ENCODE peak calls at places on chromosomes 11 and 22, in six cellular contexts. One of them, this sample, is unnamed.

GRCh38 chr22:48104786-48105185 is 1342.3 kb downstream of the TBC1D22A start:
- DNase-seq in esophagus muscularis mucosa: peak; percentile 70
- DNase-seq in A549: no peak
- DNase-seq in K562: no peak
- DNase-seq in suprapubic skin: peak; percentile 19
- DNase-seq in upper lobe of left lung: no peak
- DNase-seq in this sample: no peak

GRCh38 chr11:83661491-83662350 is 375.6 kb upstream of the CCDC90B start:
- DNase-seq in esophagus muscularis mucosa: no peak
- DNase-seq in A549: no peak
- DNase-seq in K562: no peak
- DNase-seq in suprapubic skin: no peak
- DNase-seq in upper lobe of left lung: no peak
- DNase-seq in this sample: no peak

GRCh38 chr11:13183094-13183825 is 94.3 kb upstream of the BMAL1 start:
- DNase-seq in esophagus muscularis mucosa: no peak
- DNase-seq in A549: peak; percentile 48
- DNase-seq in K562: no peak
- DNase-seq in suprapubic skin: no peak
- DNase-seq in upper lobe of left lung: no peak
- DNase-seq in this sample: peak; percentile 15

GRCh38 chr11:117685566-117685965 is 111.5 kb downstream of the DSCAML1 start:
- DNase-seq in esophagus muscularis mucosa: no peak
- DNase-seq in A549: no peak
- DNase-seq in K562: no peak
- DNase-seq in suprapubic skin: no peak
- DNase-seq in upper lobe of left lung: no peak
- DNase-seq in this sample: no peak

GRCh38 chr11:117143390-117143789 is 697 bp upstream of the PAFAH1B2 start:
- DNase-seq in esophagus muscularis mucosa: no peak
- DNase-seq in A549: peak; percentile 47
- DNase-seq in K562: peak; percentile 27
- DNase-seq in suprapubic skin: peak; percentile 69
- DNase-seq in upper lobe of left lung: peak; percentile 65
- DNase-seq in this sample: no peak

GRCh38 chr11:119029340-119030028 is 1.2 kb downstream of the SLC37A4 start:
- DNase-seq in esophagus muscularis mucosa: no peak
- DNase-seq in A549: no peak
- DNase-seq in K562: peak; percentile 43
- DNase-seq in suprapubic skin: no peak
- DNase-seq in upper lobe of left lung: no peak
- DNase-seq in this sample: no peak

GRCh38 chr22:42932857-42933782 is 76.0 kb upstream of the ARFGAP3 start:
- DNase-seq in esophagus muscularis mucosa: no peak
- DNase-seq in A549: no peak
- DNase-seq in K562: peak; percentile 34
- DNase-seq in suprapubic skin: peak; percentile 74
- DNase-seq in upper lobe of left lung: peak; percentile 63
- DNase-seq in this sample: peak; percentile 37

GRCh38 chr11:121595717-121596156 is 143.0 kb upstream of the SORL1-AS1 start:
- DNase-seq in esophagus muscularis mucosa: no peak
- DNase-seq in A549: peak; percentile 8
- DNase-seq in K562: no peak
- DNase-seq in suprapubic skin: no peak
- DNase-seq in upper lobe of left lung: peak; percentile 81
- DNase-seq in this sample: no peak

GRCh38 chr22:42721045-42721434 is 370 bp upstream of the A4GALT start:
- DNase-seq in esophagus muscularis mucosa: no peak
- DNase-seq in A549: no peak
- DNase-seq in K562: no peak
- DNase-seq in suprapubic skin: no peak
- DNase-seq in upper lobe of left lung: no peak
- DNase-seq in this sample: no peak

GRCh38 chr11:109794501-109794900 is 298.7 kb upstream of the ZC3H12C start:
- DNase-seq in esophagus muscularis mucosa: no peak
- DNase-seq in A549: no peak
- DNase-seq in K562: no peak
- DNase-seq in suprapubic skin: no peak
- DNase-seq in upper lobe of left lung: no peak
- DNase-seq in this sample: no peak

GRCh38 chr22:20621162-20621561 is 113.8 kb downstream of the MED15 start:
- DNase-seq in esophagus muscularis mucosa: no peak
- DNase-seq in A549: no peak
- DNase-seq in K562: no peak
- DNase-seq in suprapubic skin: no peak
- DNase-seq in upper lobe of left lung: no peak
- DNase-seq in this sample: no peak

GRCh38 chr22:42856179-42856864 is 751 bp downstream of the ARFGAP3 start:
- DNase-seq in esophagus muscularis mucosa: no peak
- DNase-seq in A549: no peak
- DNase-seq in K562: no peak
- DNase-seq in suprapubic skin: peak; percentile 87
- DNase-seq in upper lobe of left lung: peak; percentile 73
- DNase-seq in this sample: no peak

GRCh38 chr11:117715801-117716200 is 81.2 kb downstream of the DSCAML1 start:
- DNase-seq in esophagus muscularis mucosa: no peak
- DNase-seq in A549: no peak
- DNase-seq in K562: no peak
- DNase-seq in suprapubic skin: no peak
- DNase-seq in upper lobe of left lung: no peak
- DNase-seq in this sample: no peak

DNA sequence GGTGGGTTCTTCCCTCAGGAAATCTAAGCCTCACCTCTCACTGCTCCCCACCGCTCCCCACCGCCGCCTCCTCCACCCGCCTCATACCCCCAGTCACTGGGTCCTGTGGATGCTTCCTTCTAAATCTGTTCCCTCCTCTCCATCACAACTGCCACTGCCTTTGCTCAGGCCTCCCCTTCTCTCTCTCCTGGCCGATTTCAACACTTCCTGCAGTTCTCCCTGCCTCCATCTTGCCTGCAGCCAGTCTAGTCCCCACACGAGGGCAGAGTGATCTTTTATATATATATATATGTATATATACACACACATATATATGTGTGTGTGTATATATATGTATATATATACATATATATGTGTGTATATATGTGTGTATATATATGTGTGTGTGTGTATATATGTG is 27.8 kb downstream of the CREB3L1 start:
- DNase-seq in esophagus muscularis mucosa: no peak
- DNase-seq in A549: no peak
- DNase-seq in K562: no peak
- DNase-seq in suprapubic skin: no peak
- DNase-seq in upper lobe of left lung: no peak
- DNase-seq in this sample: no peak
- TF ChIP-seq CTCF in esophagus muscularis mucosa: no peak
- TF ChIP-seq CTCF in A549: no peak
- TF ChIP-seq CTCF in K562: no peak
- TF ChIP-seq CTCF in suprapubic skin: no peak
- TF ChIP-seq CTCF in upper lobe of left lung: no peak
- TF ChIP-seq CTCF in this sample: no peak

DNA sequence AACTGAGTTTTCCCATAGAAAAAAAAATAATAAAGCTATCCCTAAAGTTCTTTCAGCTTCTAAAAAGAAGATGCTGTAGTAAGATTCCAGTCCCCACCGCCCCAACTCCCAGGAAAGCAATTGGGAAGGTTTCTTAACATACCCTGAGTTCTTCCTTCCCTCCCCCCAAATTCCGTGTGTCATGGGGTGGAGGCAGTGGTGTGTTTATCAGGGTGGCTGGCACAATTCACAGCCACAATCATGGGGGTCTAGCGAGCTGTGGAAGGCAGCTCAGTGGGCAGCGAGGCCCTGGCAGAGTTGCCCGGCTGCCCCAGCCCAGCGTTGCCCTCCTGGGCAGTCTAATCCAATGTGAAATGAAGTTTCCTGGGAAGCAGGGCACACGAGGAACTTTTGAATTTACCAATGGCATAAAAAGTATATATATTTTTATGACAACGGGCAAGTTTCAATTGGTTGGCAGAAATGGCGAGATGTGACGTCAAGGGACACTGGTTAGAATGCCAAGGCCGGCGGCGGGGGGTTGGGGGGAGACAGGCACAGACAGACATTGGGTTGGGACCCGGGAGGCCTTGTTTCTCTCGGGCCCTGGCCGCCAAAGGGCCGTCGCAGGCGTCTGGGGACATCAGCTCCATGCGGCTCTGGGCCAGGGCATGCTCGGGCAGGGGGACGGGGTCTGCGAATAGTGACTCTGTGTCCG is 80.7 kb upstream of the PPARA start:
- DNase-seq in esophagus muscularis mucosa: peak; percentile 97
- DNase-seq in A549: no peak
- DNase-seq in K562: no peak
- DNase-seq in suprapubic skin: peak; percentile 81
- DNase-seq in upper lobe of left lung: peak; percentile 88
- DNase-seq in this sample: peak; percentile 81
- TF ChIP-seq EP300 in esophagus muscularis mucosa: no peak
- TF ChIP-seq EP300 in A549: no peak
- TF ChIP-seq EP300 in K562: no peak
- TF ChIP-seq EP300 in suprapubic skin: no peak
- TF ChIP-seq EP300 in upper lobe of left lung: no peak
- TF ChIP-seq EP300 in this sample: peak; percentile 63

DNA sequence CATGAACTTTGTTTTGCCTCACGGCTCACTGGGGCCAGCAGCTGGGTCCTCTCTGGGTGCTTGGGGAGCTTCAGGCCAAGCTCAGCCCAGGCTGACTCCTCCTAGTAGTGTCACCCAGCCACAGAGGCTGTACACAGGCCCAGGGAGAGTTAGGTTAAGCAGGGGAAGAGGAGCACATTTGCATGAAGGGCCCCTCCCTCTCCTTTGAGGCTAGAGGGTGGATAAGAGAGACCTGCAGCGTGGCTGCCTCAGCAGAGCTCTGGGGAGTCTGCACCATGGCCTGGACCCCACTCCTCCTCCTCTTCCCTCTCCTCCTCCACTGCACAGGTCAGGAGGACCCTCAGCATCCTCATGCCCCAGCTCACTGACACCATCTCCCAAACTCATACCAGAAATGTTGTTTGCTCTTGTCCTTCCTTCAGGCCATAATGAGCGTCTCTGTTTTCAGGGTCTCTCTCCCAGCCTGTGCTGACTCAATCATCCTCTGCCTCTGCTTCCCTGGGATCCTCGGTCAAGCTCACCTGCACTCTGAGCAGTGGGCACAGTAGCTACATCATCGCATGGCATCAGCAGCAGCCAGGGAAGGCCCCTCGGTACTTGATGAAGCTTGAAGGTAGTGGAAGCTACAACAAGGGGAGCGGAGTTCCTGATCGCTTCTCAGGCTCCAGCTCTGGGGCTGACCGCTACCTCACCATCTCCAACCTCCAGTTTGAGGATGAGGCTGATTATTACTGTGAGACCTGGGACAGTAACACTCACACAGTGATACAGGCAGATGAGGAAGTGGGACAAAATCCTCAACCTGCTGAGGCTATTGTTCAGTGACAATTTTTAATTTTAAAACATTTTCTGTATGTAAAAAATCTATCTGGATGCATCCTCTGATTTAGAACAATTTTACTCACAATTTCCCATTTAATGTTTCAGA is 82.4 kb upstream of the VPREB1 start:
- DNase-seq in esophagus muscularis mucosa: peak; percentile 86
- DNase-seq in A549: no peak
- DNase-seq in K562: peak; percentile 38
- DNase-seq in suprapubic skin: no peak
- DNase-seq in upper lobe of left lung: no peak
- DNase-seq in this sample: no peak
- H3K4me3 ChIP-seq in esophagus muscularis mucosa: no peak overlapping the region
- H3K4me3 ChIP-seq in A549: no peak overlapping the region
- H3K4me3 ChIP-seq in K562: no peak overlapping the region
- H3K4me3 ChIP-seq in suprapubic skin: no peak overlapping the region
- H3K4me3 ChIP-seq in upper lobe of left lung: no peak overlapping the region
- H3K4me3 ChIP-seq in this sample: no peak overlapping the region

DNA sequence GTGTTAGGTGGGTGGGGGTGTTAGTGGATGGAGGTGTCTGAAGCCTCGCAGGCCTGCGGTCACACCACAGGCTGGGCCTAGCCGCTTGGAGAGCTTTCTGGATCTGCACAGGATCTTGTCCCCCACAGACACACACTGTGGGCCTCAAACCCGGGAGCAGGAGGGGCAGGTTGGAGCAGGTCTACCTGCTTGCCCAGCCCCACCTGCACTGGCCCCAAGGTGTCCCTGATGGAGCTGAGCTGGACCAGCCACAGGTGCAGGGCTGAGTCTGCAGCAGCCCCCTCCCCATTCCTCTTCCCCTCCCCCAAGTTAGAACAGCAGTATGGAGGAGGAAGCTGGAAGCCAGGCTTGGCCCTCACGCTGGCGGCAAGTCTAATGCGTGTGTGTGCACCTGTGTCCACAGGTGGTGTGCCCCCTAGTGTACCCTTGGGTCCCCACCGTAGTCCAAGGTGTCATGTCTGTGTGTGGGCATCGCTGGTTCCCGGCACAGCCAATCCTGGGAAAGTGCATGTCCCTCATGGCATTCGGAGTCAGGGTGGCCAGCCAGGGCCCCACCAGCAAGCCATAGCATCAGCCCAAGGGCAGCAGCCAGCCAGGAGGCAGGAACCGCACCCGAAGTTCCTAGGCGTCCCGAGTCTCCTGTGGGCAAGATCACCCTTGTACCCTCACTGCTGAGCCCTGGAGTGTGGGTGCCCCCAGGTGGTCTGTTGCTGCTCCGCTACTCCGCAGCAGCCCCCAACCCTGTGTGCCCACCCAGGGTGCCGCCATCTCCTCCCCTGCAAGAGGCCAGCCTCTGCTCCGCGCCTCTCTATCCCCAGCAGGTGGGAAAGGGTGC is 2.0 kb upstream of the GATD1 start:
- DNase-seq in esophagus muscularis mucosa: no peak
- DNase-seq in A549: no peak
- DNase-seq in K562: no peak
- DNase-seq in suprapubic skin: no peak
- DNase-seq in upper lobe of left lung: no peak
- DNase-seq in this sample: no peak
- TF ChIP-seq CTCF in esophagus muscularis mucosa: no peak
- TF ChIP-seq CTCF in A549: no peak
- TF ChIP-seq CTCF in K562: no peak
- TF ChIP-seq CTCF in suprapubic skin: no peak
- TF ChIP-seq CTCF in upper lobe of left lung: no peak
- TF ChIP-seq CTCF in this sample: no peak

DNA sequence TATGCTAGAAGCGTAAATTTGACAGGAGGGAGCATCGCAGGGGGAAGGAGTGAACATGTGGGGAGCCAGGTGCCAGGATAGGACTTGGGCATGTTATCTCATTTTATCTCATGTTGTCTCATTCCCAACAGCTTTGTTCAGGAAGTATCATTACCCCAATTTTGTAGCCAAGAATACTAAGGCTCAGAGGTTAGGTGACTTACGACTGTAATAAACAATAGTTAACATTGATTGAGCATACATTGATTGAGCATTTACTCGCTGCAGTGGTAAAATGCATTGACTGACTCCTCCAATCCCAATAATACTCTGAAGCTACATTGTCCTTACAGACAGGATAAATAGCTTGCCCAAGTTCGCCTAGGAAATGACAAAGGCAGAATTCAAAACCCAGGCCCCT is 19.2 kb upstream of the TP53I11 start:
- DNase-seq in esophagus muscularis mucosa: no peak
- DNase-seq in A549: no peak
- DNase-seq in K562: no peak
- DNase-seq in suprapubic skin: no peak
- DNase-seq in upper lobe of left lung: no peak
- DNase-seq in this sample: no peak
- TF ChIP-seq EP300 in esophagus muscularis mucosa: no peak
- TF ChIP-seq EP300 in A549: no peak
- TF ChIP-seq EP300 in K562: no peak
- TF ChIP-seq EP300 in suprapubic skin: no peak
- TF ChIP-seq EP300 in upper lobe of left lung: no peak
- TF ChIP-seq EP300 in this sample: no peak

GRCh38 chr11:75155570-75156422 is 4.9 kb downstream of the SLCO2B1 start:
- DNase-seq in esophagus muscularis mucosa: no peak
- DNase-seq in A549: no peak
- DNase-seq in K562: peak; percentile 28
- DNase-seq in suprapubic skin: no peak
- DNase-seq in upper lobe of left lung: no peak
- DNase-seq in this sample: no peak
- H3K4me3 ChIP-seq in esophagus muscularis mucosa: no peak overlapping the region
- H3K4me3 ChIP-seq in A549: no peak overlapping the region
- H3K4me3 ChIP-seq in K562: no peak overlapping the region
- H3K4me3 ChIP-seq in suprapubic skin: no peak overlapping the region
- H3K4me3 ChIP-seq in upper lobe of left lung: no peak overlapping the region
- H3K4me3 ChIP-seq in this sample: no peak overlapping the region